ENCODE peak calls at places on chromosomes 3 and 15, in seven cellular contexts. F is lower lobe of right lung, E is K562, A is adrenal gland, K is H1, Q is PC-9, R is spleen. S is an unnamed sample.

GRCh38 chr3:120399372-120399771 is 50.2 kb upstream of the LRRC58 start:
- DNase-seq in F (no peak), E (no peak), A (no peak), K (no peak), Q (no peak), R (no peak), S (no peak)

GRCh38 chr3:13111173-13111873 is 38.1 kb upstream of the IQSEC1 start:
- DNase-seq in F (peak), E (no peak), A (peak), K (no peak), Q (peak), R (peak), S (no peak)

GRCh38 chr3:50516048-50516871 is 12.8 kb upstream of the CACNA2D2 start:
- DNase-seq in F (peak), E (peak), A (peak), K (peak), Q (no peak), R (peak), S (no peak)

GRCh38 chr15:41854443-41854842 is 15.8 kb downstream of the PLA2G4B start:
- DNase-seq in F (no peak), E (no peak), A (no peak), K (no peak), Q (no peak), R (no peak), S (no peak)

GRCh38 chr15:67201136-67201535 is 53.3 kb downstream of the AAGAB start:
- DNase-seq in F (no peak), E (no peak), A (no peak), K (no peak), Q (peak), R (no peak), S (no peak)

GRCh38 chr15:73724211-73724610 is 28.9 kb downstream of the INSYN1 start:
- DNase-seq in F (no peak), E (no peak), A (no peak), K (no peak), Q (no peak), R (no peak), S (no peak)

GRCh38 chr15:68256675-68257450 is 20.7 kb upstream of the FEM1B start:
- DNase-seq in F (peak), E (no peak), A (peak), K (peak), Q (peak), R (peak), S (peak)

GRCh38 chr15:67674983-67675382 is 132.5 kb downstream of the MAP2K5 start:
- DNase-seq in F (no peak), E (no peak), A (no peak), K (no peak), Q (no peak), R (no peak), S (no peak)

GRCh38 chr3:195156286-195156890 is 114.6 kb downstream of the XXYLT1 start:
- DNase-seq in F (no peak), E (no peak), A (no peak), K (no peak), Q (no peak), R (no peak), S (no peak)

GRCh38 chr15:33458421-33458820 is 147.7 kb downstream of the RYR3 start:
- DNase-seq in F (no peak), E (no peak), A (no peak), K (no peak), Q (no peak), R (no peak), S (no peak)

GRCh38 chr3:171976526-171976925 is 62.9 kb upstream of the FNDC3B start:
- DNase-seq in F (no peak), E (no peak), A (no peak), K (no peak), Q (no peak), R (no peak), S (peak)

GRCh38 chr3:140187028-140187427 is 252.0 kb downstream of the CLSTN2 start:
- DNase-seq in F (no peak), E (no peak), A (no peak), K (no peak), Q (no peak), R (no peak), S (no peak)

GRCh38 chr3:186456636-186457265 is 87.4 kb downstream of the CRYGS start:
- DNase-seq in F (no peak), E (peak), A (no peak), K (no peak), Q (no peak), R (no peak), S (no peak)

GRCh38 chr3:156102267-156102912 is 18.0 kb upstream of the KCNAB1 start:
- DNase-seq in F (no peak), E (no peak), A (no peak), K (no peak), Q (no peak), R (no peak), S (no peak)

GRCh38 chr3:43316783-43317460 is 30.6 kb downstream of the SNRK start:
- DNase-seq in F (no peak), E (no peak), A (no peak), K (peak), Q (no peak), R (no peak), S (no peak)

GRCh38 chr3:86772699-86773098 is 218.2 kb downstream of the VGLL3 start:
- DNase-seq in F (no peak), E (no peak), A (no peak), K (no peak), Q (no peak), R (no peak), S (no peak)

GRCh38 chr15:66819084-66819483 is 117.0 kb downstream of the SMAD6 start:
- DNase-seq in F (no peak), E (no peak), A (no peak), K (no peak), Q (no peak), R (no peak), S (no peak)

GRCh38 chr3:149959443-149959842 is 11.3 kb downstream of the PFN2 start:
- DNase-seq in F (no peak), E (no peak), A (no peak), K (no peak), Q (no peak), R (no peak), S (no peak)

GRCh38 chr3:147298511-147298982 is 107.8 kb downstream of the ZIC4 start:
- DNase-seq in F (no peak), E (no peak), A (no peak), K (no peak), Q (peak), R (no peak), S (peak)

GRCh38 chr3:126050050-126050392 is 33.9 kb downstream of the SLC41A3 start:
- DNase-seq in F (no peak), E (peak), A (no peak), K (no peak), Q (no peak), R (no peak), S (no peak)

GRCh38 chr15:67130673-67131601 is 65.5 kb downstream of the SMAD3 start:
- DNase-seq in F (no peak), E (no peak), A (no peak), K (no peak), Q (no peak), R (no peak), S (no peak)

GRCh38 chr15:40915106-40915661 is 14.0 kb upstream of the DLL4 start:
- DNase-seq in F (no peak), E (no peak), A (no peak), K (no peak), Q (no peak), R (no peak), S (no peak)

GRCh38 chr3:100893590-100893989 is 99.6 kb downstream of the ABI3BP start:
- DNase-seq in F (peak), E (peak), A (peak), K (peak), Q (no peak), R (no peak), S (peak)

GRCh38 chr3:150887031-150887430 is 18.2 kb downstream of the MINDY4B start:
- DNase-seq in F (no peak), E (no peak), A (no peak), K (no peak), Q (no peak), R (no peak), S (no peak)

GRCh38 chr3:52259035-52259434 is 13.5 kb downstream of the PPM1M start:
- DNase-seq in F (no peak), E (no peak), A (no peak), K (no peak), Q (no peak), R (no peak), S (no peak)

GRCh38 chr3:191240432-191240831 is 41.4 kb downstream of the OSTN start:
- DNase-seq in F (no peak), E (no peak), A (no peak), K (no peak), Q (no peak), R (no peak), S (no peak)

GRCh38 chr3:196989721-196990262 is 21.2 kb upstream of the PIGZ start:
- DNase-seq in F (no peak), E (no peak), A (no peak), K (no peak), Q (no peak), R (peak), S (no peak)

GRCh38 chr3:15405448-15406050 is 21.8 kb downstream of the METTL6 start:
- DNase-seq in F (no peak), E (peak), A (no peak), K (no peak), Q (no peak), R (no peak), S (peak)

GRCh38 chr3:171028779-171029232 is 2.3 kb upstream of the SLC2A2 start:
- DNase-seq in F (no peak), E (no peak), A (no peak), K (no peak), Q (peak), R (no peak), S (peak)

GRCh38 chr3:49100046-49100615 is 4.4 kb downstream of the QARS1 start:
- DNase-seq in F (peak), E (no peak), A (no peak), K (no peak), Q (no peak), R (peak), S (no peak)

GRCh38 chr3:196931828-196932587 is 10.3 kb downstream of the NCBP2 start:
- DNase-seq in F (no peak), E (no peak), A (no peak), K (no peak), Q (no peak), R (no peak), S (no peak)

GRCh38 chr3:105972069-105972468 is 103.3 kb upstream of the CBLB start:
- DNase-seq in F (no peak), E (no peak), A (no peak), K (no peak), Q (no peak), R (no peak), S (no peak)

GRCh38 chr3:38480930-38481329 is 15.2 kb upstream of the EXOG start:
- DNase-seq in F (no peak), E (no peak), A (no peak), K (no peak), Q (no peak), R (no peak), S (no peak)

GRCh38 chr3:72891053-72891855 is 3.4 kb downstream of the GXYLT2 start:
- DNase-seq in F (no peak), E (peak), A (peak), K (no peak), Q (peak), R (no peak), S (peak)

GRCh38 chr3:128971421-128971820 is 22.5 kb downstream of the CFAP92 start:
- DNase-seq in F (no peak), E (no peak), A (peak), K (no peak), Q (no peak), R (no peak), S (peak)

GRCh38 chr3:106338582-106339219 is 469.9 kb upstream of the CBLB start:
- DNase-seq in F (no peak), E (no peak), A (no peak), K (no peak), Q (no peak), R (no peak), S (no peak)

GRCh38 chr3:183635431-183636220 is at the start of gene KLHL24:
- DNase-seq in F (peak), E (peak), A (peak), K (peak), Q (peak), R (peak), S (peak)
- TF ChIP-seq CTCF in F (peak), E (no peak), A (no peak), K (no peak), Q (peak), R (no peak), S (peak)

GRCh38 chr15:31401282-31401681 is 74.6 kb downstream of the KLF13 start:
- DNase-seq in F (no peak), E (no peak), A (no peak), K (no peak), Q (no peak), R (no peak), S (no peak)

GRCh38 chr15:31397851-31398661 is 71.4 kb downstream of the KLF13 start:
- DNase-seq in F (no peak), E (no peak), A (no peak), K (no peak), Q (no peak), R (no peak), S (no peak)

GRCh38 chr15:31400222-31400927 is 73.7 kb downstream of the KLF13 start:
- DNase-seq in F (no peak), E (no peak), A (no peak), K (no peak), Q (no peak), R (no peak), S (no peak)

GRCh38 chr15:31398677-31399260 is 72.1 kb downstream of the KLF13 start:
- DNase-seq in F (no peak), E (no peak), A (no peak), K (no peak), Q (no peak), R (no peak), S (no peak)

GRCh38 chr15:31399544-31400171 is 73.0 kb downstream of the KLF13 start:
- DNase-seq in F (no peak), E (no peak), A (no peak), K (no peak), Q (no peak), R (no peak), S (peak)
- H3K27ac ChIP-seq in F (no peak), E (no peak), A (peak), K (no peak), Q (no peak), R (no peak), S (no peak)

DNA sequence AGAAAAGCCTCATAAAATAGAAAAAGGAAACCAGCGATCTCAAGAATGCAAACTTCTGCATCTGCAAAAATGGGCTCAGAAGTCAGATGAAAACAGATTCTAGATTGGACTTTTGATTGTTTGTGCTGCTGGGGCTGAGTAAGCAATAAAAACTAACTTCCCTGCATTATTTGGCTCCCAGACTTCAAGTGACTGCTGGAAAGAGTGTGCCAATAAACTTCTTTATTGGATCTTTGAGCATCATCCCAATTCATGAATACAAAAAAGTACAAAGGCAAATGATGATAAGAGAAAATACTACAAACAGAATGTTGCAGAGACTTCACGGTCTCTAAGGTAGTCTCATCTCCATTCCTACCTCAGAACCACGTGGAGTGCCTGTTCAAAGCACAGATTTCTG is 97.9 kb downstream of the FGF12 start:
- DNase-seq in F (no peak), E (no peak), A (no peak), K (no peak), Q (no peak), R (no peak), S (no peak)
- TF ChIP-seq CTCF in F (no peak), E (no peak), A (no peak), K (no peak), Q (no peak), R (no peak), S (no peak)

DNA sequence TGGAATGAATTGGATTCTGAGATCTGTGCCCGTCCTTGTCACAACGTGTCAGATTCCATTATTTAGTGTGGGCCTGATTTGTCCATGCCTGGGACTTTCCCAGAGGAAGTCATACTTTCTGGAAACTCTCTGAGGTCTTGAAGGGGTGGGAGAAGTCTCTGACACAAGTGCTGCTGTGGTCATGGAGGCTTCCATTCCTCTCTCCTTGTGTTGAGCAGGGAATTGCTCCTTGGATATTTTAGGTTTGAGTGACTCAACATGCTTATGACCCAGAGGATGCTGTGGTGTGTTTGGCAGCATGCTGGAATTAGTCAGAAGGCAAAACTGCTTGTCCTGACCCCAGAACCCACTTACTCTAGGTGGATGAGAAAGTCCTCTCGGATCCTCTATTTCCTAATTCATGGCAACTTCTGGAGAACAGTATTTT is 132.1 kb downstream of the LPP start:
- DNase-seq in F (no peak), E (no peak), A (peak), K (no peak), Q (no peak), R (no peak), S (peak)
- H3K27ac ChIP-seq in F (peak), E (no peak), A (peak), K (no peak), Q (peak), R (peak), S (peak)

GRCh38 chr3:179093807-179094206 is 22.2 kb upstream of the ZMAT3 start:
- DNase-seq in F (no peak), E (no peak), A (no peak), K (no peak), Q (no peak), R (no peak), S (peak)

GRCh38 chr3:179100652-179101051 is 29.0 kb upstream of the ZMAT3 start:
- DNase-seq in F (no peak), E (peak), A (peak), K (no peak), Q (no peak), R (no peak), S (peak)

GRCh38 chr3:179098388-179099077 is 26.9 kb upstream of the ZMAT3 start:
- DNase-seq in F (no peak), E (peak), A (no peak), K (no peak), Q (no peak), R (no peak), S (peak)
- TF ChIP-seq CTCF in F (no peak), E (no peak), A (no peak), K (no peak), Q (no peak), R (no peak), S (no peak)

GRCh38 chr3:184583345-184584000 is 21.9 kb downstream of the EPHB3 start:
- DNase-seq in F (no peak), E (no peak), A (peak), K (no peak), Q (no peak), R (no peak), S (no peak)

GRCh38 chr3:184585545-184585944 is 24.0 kb downstream of the EPHB3 start:
- DNase-seq in F (no peak), E (no peak), A (no peak), K (no peak), Q (no peak), R (no peak), S (no peak)

GRCh38 chr3:184582583-184582982 is 21.0 kb downstream of the EPHB3 start:
- DNase-seq in F (no peak), E (no peak), A (peak), K (no peak), Q (no peak), R (no peak), S (peak)

GRCh38 chr3:184582998-184583344 is 21.4 kb downstream of the EPHB3 start:
- DNase-seq in F (no peak), E (no peak), A (no peak), K (no peak), Q (no peak), R (no peak), S (no peak)

GRCh38 chr3:184584001-184584891 is 22.7 kb downstream of the EPHB3 start:
- DNase-seq in F (no peak), E (peak), A (no peak), K (no peak), Q (no peak), R (no peak), S (no peak)
- H3K27ac ChIP-seq in F (peak), E (no peak), A (peak), K (no peak), Q (no peak), R (peak), S (no peak)

GRCh38 chr3:134656211-134656800 is 5.5 kb upstream of the KY start:
- DNase-seq in F (no peak), E (no peak), A (no peak), K (no peak), Q (no peak), R (no peak), S (no peak)
- TF ChIP-seq CTCF in F (no peak), E (no peak), A (no peak), K (no peak), Q (no peak), R (no peak), S (no peak)

GRCh38 chr3:23666818-23667217 is 138.9 kb upstream of the UBE2E1 start:
- DNase-seq in F (no peak), E (no peak), A (no peak), K (no peak), Q (no peak), R (no peak), S (no peak)

GRCh38 chr3:23669541-23670255 is 136.1 kb upstream of the UBE2E1 start:
- DNase-seq in F (no peak), E (no peak), A (no peak), K (no peak), Q (no peak), R (no peak), S (no peak)

GRCh38 chr3:23665741-23666140 is 140.0 kb upstream of the UBE2E1 start:
- DNase-seq in F (no peak), E (no peak), A (no peak), K (no peak), Q (no peak), R (no peak), S (peak)

GRCh38 chr3:23667536-23668429 is 138.0 kb upstream of the UBE2E1 start:
- DNase-seq in F (no peak), E (no peak), A (no peak), K (no peak), Q (no peak), R (no peak), S (no peak)

DNA sequence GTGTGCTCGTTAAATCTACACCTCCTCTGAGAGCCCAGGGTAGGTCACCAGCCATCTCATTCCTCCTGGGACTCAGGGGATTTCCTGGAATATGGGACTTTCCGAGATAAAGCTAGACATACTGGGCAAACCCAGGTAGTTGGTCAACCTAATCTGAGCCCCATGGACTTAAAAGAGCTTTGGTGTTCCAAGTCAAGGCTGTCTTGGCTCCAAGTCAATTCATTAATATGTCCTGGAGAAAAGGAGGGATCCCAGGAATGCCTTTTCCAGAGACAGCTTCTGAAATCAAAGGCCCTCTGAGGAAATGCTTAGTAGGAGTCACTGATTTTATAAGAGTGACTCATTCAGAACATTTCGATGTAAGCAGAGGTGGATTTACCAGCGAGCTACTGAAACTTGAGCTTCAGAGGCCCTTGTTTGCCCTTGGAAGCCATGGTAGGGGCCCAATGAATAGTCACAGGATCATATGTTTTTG is 137.3 kb upstream of the UBE2E1 start:
- DNase-seq in F (no peak), E (no peak), A (no peak), K (no peak), Q (no peak), R (no peak), S (peak)
- H3K27ac ChIP-seq in F (no peak), E (no peak), A (no peak), K (no peak), Q (peak), R (no peak), S (peak)